ENCODE peak calls at places on chromosomes 3 and 15, in seven cellular contexts. O, E, A, Z, X, U and Y are unnamed samples.

GRCh38 chr3:146308222-146308621 is 57.3 kb upstream of the PLSCR4 start:
- DNase-seq in O (peak), E (no peak), A (no peak), Z (no peak), X (no peak), U (no peak), Y (peak)

GRCh38 chr15:84887928-84888327 is 3.5 kb downstream of the SLC28A1 start:
- DNase-seq in O (no peak), E (no peak), A (no peak), Z (no peak), X (no peak), U (no peak), Y (no peak)

GRCh38 chr3:120148187-120148954 is 54.1 kb upstream of the GSK3B start:
- DNase-seq in O (no peak), E (no peak), A (no peak), Z (no peak), X (no peak), U (no peak), Y (no peak)

GRCh38 chr3:42014443-42014945 is 52.6 kb upstream of the ULK4 start:
- DNase-seq in O (no peak), E (no peak), A (no peak), Z (no peak), X (no peak), U (no peak), Y (no peak)

GRCh38 chr3:188832961-188833615 is 338.7 kb upstream of the TPRG1 start:
- DNase-seq in O (peak), E (no peak), A (no peak), Z (no peak), X (no peak), U (no peak), Y (no peak)

GRCh38 chr3:58630081-58630709 is 36.4 kb downstream of the FAM3D start:
- DNase-seq in O (peak), E (peak), A (peak), Z (no peak), X (peak), U (no peak), Y (peak)

GRCh38 chr3:160105902-160106584 is 117.4 kb downstream of the IL12A start:
- DNase-seq in O (no peak), E (no peak), A (no peak), Z (no peak), X (no peak), U (no peak), Y (no peak)

GRCh38 chr15:52021892-52022540 is 3.0 kb downstream of the MAPK6 start:
- DNase-seq in O (no peak), E (no peak), A (no peak), Z (no peak), X (no peak), U (no peak), Y (no peak)

GRCh38 chr3:76561494-76562242 is 478.2 kb upstream of the ROBO2 start:
- DNase-seq in O (no peak), E (no peak), A (no peak), Z (no peak), X (no peak), U (no peak), Y (no peak)

GRCh38 chr15:32866486-32867312 is 148.9 kb downstream of the GREM1 start:
- DNase-seq in O (no peak), E (no peak), A (no peak), Z (no peak), X (no peak), U (no peak), Y (no peak)

GRCh38 chr3:187719628-187720336 is 17.4 kb upstream of the RTP2 start:
- DNase-seq in O (peak), E (no peak), A (no peak), Z (no peak), X (no peak), U (no peak), Y (no peak)

GRCh38 chr15:25057574-25057973 is 102.8 kb downstream of the SNRPN start:
- DNase-seq in O (no peak), E (no peak), A (no peak), Z (no peak), X (no peak), U (no peak), Y (no peak)

GRCh38 chr15:75760689-75761435 is 48.2 kb upstream of the CSPG4 start:
- DNase-seq in O (peak), E (no peak), A (no peak), Z (no peak), X (no peak), U (no peak), Y (no peak)

GRCh38 chr3:23146163-23146562 is 57.0 kb upstream of the UBE2E2 start:
- DNase-seq in O (no peak), E (no peak), A (no peak), Z (no peak), X (no peak), U (no peak), Y (no peak)